ENCODE peak calls at places on chromosomes 4 and X, in five cellular contexts. R is colonic mucosa, S is left ventricle myocardium inferior, H is fibroblast of lung, Q is upper lobe of left lung. D is an unnamed sample.

GRCh38 chr4:145937021-145937861 is 1.4 kb downstream of the ZNF827 start:
- DNase-seq in Q (peak; percentile 57), R (peak; percentile 79), H (peak; percentile 68), S (peak; percentile 67), D (peak; percentile 79)

GRCh38 chr4:122500852-122501501 is 44.5 kb upstream of the IL2 start:
- DNase-seq in H (peak; percentile 66), Q (no peak), R (no peak), S (no peak), D (no peak)

GRCh38 chr4:751676-752075 is 46.0 kb downstream of the PCGF3 start:
- DNase-seq in H (peak; percentile 58), Q (no peak), S (no peak), R (no peak), D (no peak)

GRCh38 chr4:119477412-119478053 is 151.1 kb downstream of the PDE5A start:
- DNase-seq in S (no peak), H (peak; percentile 27), R (no peak), Q (no peak), D (no peak)

GRCh38 chrX:334971-335757 is 16.6 kb upstream of the GTPBP6 start:
- DNase-seq in S (peak; percentile 10), H (no peak), Q (no peak), R (no peak), D (no peak)

GRCh38 chr4:15149842-15150592 is 147.7 kb downstream of the CPEB2 start:
- DNase-seq in S (peak; percentile 86), Q (peak; percentile 79), R (peak; percentile 50), H (peak; percentile 81), D (peak; percentile 77)

GRCh38 chr4:185566972-185567749 is 31.9 kb upstream of the PDLIM3 start:
- DNase-seq in S (peak; percentile 29), Q (no peak), R (no peak), H (peak; percentile 87), D (no peak)

GRCh38 chr4:100288167-100288566 is 97.9 kb upstream of the DDIT4L start:
- DNase-seq in H (peak; percentile 35), R (no peak), Q (no peak), S (no peak), D (no peak)

GRCh38 chrX:110318664-110318968 is 731 bp upstream of the AMMECR1 start:
- DNase-seq in R (no peak), H (no peak), S (no peak), Q (peak; percentile 31), D (no peak)

GRCh38 chrX:3697701-3698279 is 15.7 kb downstream of the PRKX start:
- DNase-seq in H (peak; percentile 78), Q (no peak), R (no peak), S (peak; percentile 24), D (no peak)

GRCh38 chr4:25783943-25784342 is 78.8 kb downstream of the SEL1L3 start:
- DNase-seq in S (no peak), H (no peak), R (no peak), Q (no peak), D (no peak)
- H3K36me3 ChIP-seq in S (peaks cover 5% of the 10 kb centered on the region), H (no peaks in the 10 kb centered on the region), R (no peaks in the 10 kb centered on the region), Q (peaks cover 82% of the 10 kb centered on the region), D (no peaks in the 10 kb centered on the region)

DNA sequence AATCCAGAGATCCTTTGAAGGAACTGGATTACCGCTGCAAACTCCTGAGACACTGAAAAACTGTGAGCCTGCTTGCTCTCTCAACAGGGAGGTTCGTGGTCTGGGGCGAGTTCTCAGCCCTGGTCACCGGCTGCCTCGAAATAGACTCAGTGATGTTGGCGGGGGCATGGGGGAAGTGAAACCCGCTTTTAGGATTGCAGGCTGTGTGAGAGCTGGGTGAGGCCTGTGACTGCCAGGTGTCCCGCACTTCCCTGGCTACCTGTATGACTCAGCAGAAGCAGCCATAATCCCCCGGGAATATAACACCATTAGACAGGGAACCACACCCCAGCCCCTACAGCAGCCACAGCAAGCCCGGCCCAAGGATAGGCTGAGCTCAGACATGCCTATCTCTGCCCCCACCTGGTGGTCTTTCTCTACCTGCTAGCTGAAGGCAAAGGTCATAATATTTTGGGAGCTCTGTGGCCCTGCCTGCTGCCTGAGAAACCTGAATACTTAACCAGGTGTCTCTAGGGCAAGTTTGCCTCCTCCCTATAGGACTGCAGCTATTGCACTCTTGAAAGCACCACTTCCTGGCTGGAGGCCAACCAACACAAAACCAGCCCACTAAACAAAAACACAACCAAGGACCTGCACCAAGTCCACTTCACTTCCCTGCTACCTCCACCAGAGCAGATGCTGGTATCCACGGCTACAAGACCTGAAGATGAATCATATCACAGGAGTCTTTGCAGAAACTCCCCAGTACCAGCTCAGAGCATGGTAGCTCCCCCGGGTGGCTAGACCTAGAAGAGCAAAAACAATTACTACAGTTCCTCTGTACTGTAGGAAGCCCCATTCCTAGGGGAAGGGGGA is 202.0 kb downstream of the RRAGB start:
- DNase-seq in R (no peak), H (no peak), Q (no peak), S (no peak), D (no peak)
- H3K4me3 ChIP-seq in R (no peak overlapping the region), H (no peak overlapping the region), Q (no peak overlapping the region), S (no peak overlapping the region), D (no peak overlapping the region)

DNA sequence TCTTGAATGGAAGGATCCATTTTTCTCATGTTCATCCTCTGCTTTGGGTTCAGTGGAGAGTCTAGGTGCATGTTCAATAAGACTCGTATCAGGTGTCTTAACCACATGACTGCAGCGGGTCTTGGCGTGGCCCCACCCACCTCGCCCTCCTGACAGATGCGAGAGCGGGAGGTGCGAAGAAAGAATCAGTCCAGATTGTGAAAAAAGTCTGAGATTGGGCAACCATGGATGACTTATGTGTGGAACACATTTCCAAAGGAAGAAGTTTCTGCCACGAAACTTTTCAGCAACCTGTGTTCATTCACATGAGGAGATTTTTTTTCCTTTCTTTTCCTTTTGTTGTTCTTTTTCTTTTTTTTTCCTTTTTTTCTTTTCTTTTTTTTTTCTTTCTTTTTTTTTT is 66.8 kb downstream of the NSD2 start:
- DNase-seq in S (no peak), R (no peak), Q (no peak), H (no peak), D (no peak)
- H3K36me3 ChIP-seq in S (peaks cover 59% of the 10 kb centered on the region), R (peaks cover 1% of the 10 kb centered on the region), Q (peaks cover 69% of the 10 kb centered on the region), H (peaks cover 22% of the 10 kb centered on the region), D (peaks cover 37% of the 10 kb centered on the region)

GRCh38 chrX:12978205-12979010 is 3.5 kb downstream of the TMSB4X start:
- DNase-seq in R (peak; percentile 70), S (peak; percentile 41), H (peak; percentile 84), Q (peak; percentile 74), D (no peak)

GRCh38 chrX:12977761-12978204 is 2.9 kb downstream of the TMSB4X start:
- DNase-seq in R (no peak), S (no peak), H (no peak), Q (no peak), D (no peak)

GRCh38 chrX:12981880-12982279 is 7.0 kb downstream of the TMSB4X start:
- DNase-seq in H (no peak), S (no peak), Q (no peak), R (no peak), D (no peak)

GRCh38 chrX:12979011-12979629 is 4.2 kb downstream of the TMSB4X start:
- DNase-seq in Q (no peak), H (no peak), R (no peak), S (no peak), D (no peak)

DNA sequence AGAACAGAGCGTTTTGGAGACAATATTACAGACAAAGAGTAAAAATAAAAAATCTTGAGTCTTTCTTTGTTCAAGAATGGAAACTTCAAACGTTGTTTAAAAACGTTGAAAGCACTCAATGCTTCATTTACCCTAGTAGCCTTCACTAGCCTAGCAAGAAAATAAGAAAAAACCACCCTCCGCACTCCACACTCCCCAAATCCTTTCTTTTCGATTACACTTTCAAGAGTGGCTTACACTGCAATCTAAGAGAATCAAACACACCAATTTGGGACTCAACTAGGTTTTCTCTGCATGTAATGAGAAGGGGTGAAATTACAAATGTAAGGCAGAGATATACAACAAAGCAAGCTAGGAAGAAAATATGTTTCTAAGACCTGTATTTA is 4.7 kb downstream of the TMSB4X start:
- DNase-seq in Q (no peak), H (peak; percentile 10), R (no peak), S (no peak), D (no peak)
- H3K4me3 ChIP-seq in Q (no peak overlapping the region), H (no peak overlapping the region), R (no peak overlapping the region), S (no peak overlapping the region), D (no peak overlapping the region)

GRCh38 chr4:2829933-2830451 is 13.7 kb upstream of the ADD1 start:
- DNase-seq in Q (peak; percentile 8), R (no peak), S (no peak), H (peak; percentile 50), D (peak; percentile 74)

GRCh38 chr4:2832981-2833670 is 10.5 kb upstream of the ADD1 start:
- DNase-seq in S (peak; percentile 10), Q (no peak), R (no peak), H (no peak), D (peak; percentile 59)

GRCh38 chr4:2830632-2831610 is 12.7 kb upstream of the ADD1 start:
- DNase-seq in H (no peak), S (peak; percentile 4), R (no peak), Q (peak; percentile 14), D (peak; percentile 62)

GRCh38 chr4:2832309-2832980 is 11.2 kb upstream of the ADD1 start:
- DNase-seq in R (no peak), H (no peak), Q (no peak), S (peak; percentile 6), D (peak; percentile 53)

GRCh38 chr4:2831611-2832308 is 11.9 kb upstream of the ADD1 start:
- DNase-seq in Q (peak; percentile 18), H (no peak), R (no peak), S (peak; percentile 14), D (no peak)
- H3K36me3 ChIP-seq in Q (peaks cover 96% of the 10 kb centered on the region), H (peaks cover 28% of the 10 kb centered on the region), R (peaks cover 12% of the 10 kb centered on the region), S (peaks cover 82% of the 10 kb centered on the region), D (peaks cover 95% of the 10 kb centered on the region)

DNA sequence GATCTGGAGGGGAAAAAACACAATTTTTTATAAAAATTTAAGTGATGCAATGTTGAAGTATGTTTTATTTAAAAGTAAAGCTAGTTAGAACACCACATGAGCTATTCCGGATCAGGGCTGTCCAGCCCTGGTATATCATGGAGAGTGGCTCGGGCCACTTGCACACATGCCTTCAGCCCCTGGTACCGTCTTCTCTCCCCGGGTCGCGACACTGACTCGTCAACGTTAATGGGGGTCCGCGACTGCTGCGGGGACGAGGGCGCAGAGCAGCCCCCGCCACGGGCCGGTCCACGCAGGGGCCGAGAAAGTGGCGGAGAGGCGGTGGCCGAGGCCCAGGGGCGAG is 204.7 kb downstream of the TENM3 start:
- DNase-seq in Q (no peak), R (no peak), S (no peak), H (peak; percentile 21), D (no peak)
- H3K4me3 ChIP-seq in Q (peak overlapping the region; percentile 59), R (peak overlapping the region; percentile 35), S (peak overlapping the region; percentile 86), H (peak overlapping the region; percentile 70), D (peak overlapping the region; percentile 87)

GRCh38 chr4:41644915-41645295 is 103.6 kb downstream of the PHOX2B start:
- DNase-seq in R (no peak), S (no peak), Q (no peak), H (no peak), D (no peak)

GRCh38 chr4:41646862-41647261 is 101.7 kb downstream of the PHOX2B start:
- DNase-seq in R (no peak), Q (no peak), S (no peak), H (no peak), D (no peak)

GRCh38 chr4:41644288-41644914 is 104.1 kb downstream of the PHOX2B start:
- DNase-seq in Q (peak; percentile 61), H (peak; percentile 57), S (peak; percentile 77), R (peak; percentile 68), D (no peak)

GRCh38 chr4:41645716-41646115 is 102.8 kb downstream of the PHOX2B start:
- DNase-seq in R (no peak), S (no peak), H (no peak), Q (no peak), D (no peak)

DNA sequence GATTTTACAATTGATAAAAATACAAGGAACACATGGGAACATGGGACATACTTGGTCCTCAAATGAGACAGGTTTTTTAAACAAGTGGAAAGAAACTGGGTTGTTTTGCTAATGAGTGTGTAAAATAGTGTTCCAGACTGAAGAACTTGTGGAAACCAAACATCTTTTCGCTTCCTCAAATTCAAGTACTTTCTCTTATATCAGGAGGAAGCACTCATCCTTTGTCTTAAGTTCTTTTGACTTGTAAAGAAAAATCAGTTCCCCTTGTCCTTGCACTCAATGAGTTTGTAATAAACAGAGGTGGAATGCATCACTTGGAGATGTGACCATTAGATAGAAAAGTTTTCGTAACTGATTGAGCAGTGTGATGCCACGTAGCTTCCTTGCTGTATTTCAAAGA is 101.2 kb downstream of the PHOX2B start:
- DNase-seq in S (no peak), H (no peak), Q (no peak), R (no peak), D (no peak)
- H3K36me3 ChIP-seq in S (peaks cover 68% of the 10 kb centered on the region), H (no peaks in the 10 kb centered on the region), Q (peaks cover 30% of the 10 kb centered on the region), R (no peaks in the 10 kb centered on the region), D (peaks cover 12% of the 10 kb centered on the region)

D was measured in suprapubic skin.